ENCODE peak calls at places on chromosomes 13 and 19, in six cellular contexts. J is tibial nerve, R is mesothelial cell of epicardium, K is H1, O is bronchial epithelial cell, C is omental fat pad. W is an unnamed sample.

GRCh38 chr13:20654156-20654555 is 49.3 kb upstream of the IL17D start:
- DNase-seq in J (no peak), R (no peak), K (no peak), O (no peak), C (no peak), W (no peak)

GRCh38 chr19:19077103-19077502 is 13.3 kb downstream of the SLC25A42 start:
- DNase-seq in J (no peak), R (no peak), K (no peak), O (no peak), C (no peak), W (no peak)

GRCh38 chr19:18171605-18172327 is 1.8 kb upstream of the IFI30 start:
- DNase-seq in J (no peak), R (no peak), K (no peak), O (no peak), C (no peak), W (no peak)

GRCh38 chr19:17687857-17688784 is at the start of gene UNC13A:
- DNase-seq in J (no peak), R (peak), K (peak), O (no peak), C (no peak), W (no peak)

GRCh38 chr19:38769635-38770211 is 3.6 kb downstream of the LGALS7 start:
- DNase-seq in J (peak), R (peak), K (peak), O (peak), C (peak), W (peak)

GRCh38 chr19:19460258-19460731 is 54.8 kb downstream of the GATAD2A start:
- DNase-seq in J (no peak), R (no peak), K (no peak), O (peak), C (no peak), W (no peak)

GRCh38 chr19:41376241-41376997 is at the start of gene TMEM91:
- DNase-seq in J (peak), R (peak), K (peak), O (peak), C (no peak), W (no peak)

GRCh38 chr13:51041710-51042109 is 69.4 kb downstream of the C13orf42 start:
- DNase-seq in J (no peak), R (no peak), K (peak), O (no peak), C (no peak), W (no peak)

GRCh38 chr19:55526216-55527196 is 10.4 kb downstream of the SBK2 start:
- DNase-seq in J (no peak), R (no peak), K (no peak), O (peak), C (no peak), W (peak)

GRCh38 chr19:10748924-10749434 is 31.1 kb downstream of the DNM2 start:
- DNase-seq in J (no peak), R (no peak), K (no peak), O (peak), C (no peak), W (no peak)

GRCh38 chr13:29952245-29952644 is 101.8 kb upstream of the UBL3 start:
- DNase-seq in J (no peak), R (no peak), K (no peak), O (no peak), C (no peak), W (no peak)

GRCh38 chr13:63435668-63436275 is 2020.1 kb upstream of the PCDH20 start:
- DNase-seq in J (no peak), R (no peak), K (no peak), O (peak), C (no peak), W (peak)

GRCh38 chr13:48400090-48400694 is 12.7 kb downstream of the LPAR6 start:
- DNase-seq in J (no peak), R (no peak), K (no peak), O (peak), C (no peak), W (no peak)

GRCh38 chr13:79307866-79308298 is 98.2 kb downstream of the RBM26 start:
- DNase-seq in J (no peak), R (no peak), K (no peak), O (peak), C (no peak), W (no peak)

GRCh38 chr13:31101511-31102170 is 60.1 kb downstream of the HSPH1 start:
- DNase-seq in J (no peak), R (no peak), K (no peak), O (no peak), C (no peak), W (no peak)

GRCh38 chr19:674282-675151 is 1.7 kb upstream of the FSTL3 start:
- DNase-seq in J (no peak), R (no peak), K (no peak), O (no peak), C (no peak), W (no peak)

DNA sequence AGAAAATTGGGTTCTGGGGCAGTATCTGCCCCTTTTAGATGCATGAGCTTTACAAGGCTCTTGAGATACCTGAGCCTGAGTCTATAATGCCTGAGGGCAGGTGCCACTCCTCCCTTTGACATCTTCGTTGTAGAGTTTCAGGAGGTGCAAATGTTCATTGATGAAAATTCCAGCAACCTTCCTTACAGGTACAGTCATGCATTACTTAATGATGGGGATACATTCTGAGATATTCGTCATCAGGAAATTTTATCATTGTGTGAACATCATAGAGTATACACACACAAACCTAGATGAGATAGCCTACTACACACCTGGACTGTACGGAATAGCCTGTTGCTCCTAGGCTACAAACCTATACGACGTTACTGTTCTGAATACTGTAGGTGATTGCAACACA is 310.0 kb downstream of the SHISA2 start:
- DNase-seq in J (no peak), R (no peak), K (no peak), O (peak), C (no peak), W (no peak)
- TF ChIP-seq CTCF in J (no peak), R (no peak), K (no peak), O (no peak), C (no peak), W (no peak)

DNA sequence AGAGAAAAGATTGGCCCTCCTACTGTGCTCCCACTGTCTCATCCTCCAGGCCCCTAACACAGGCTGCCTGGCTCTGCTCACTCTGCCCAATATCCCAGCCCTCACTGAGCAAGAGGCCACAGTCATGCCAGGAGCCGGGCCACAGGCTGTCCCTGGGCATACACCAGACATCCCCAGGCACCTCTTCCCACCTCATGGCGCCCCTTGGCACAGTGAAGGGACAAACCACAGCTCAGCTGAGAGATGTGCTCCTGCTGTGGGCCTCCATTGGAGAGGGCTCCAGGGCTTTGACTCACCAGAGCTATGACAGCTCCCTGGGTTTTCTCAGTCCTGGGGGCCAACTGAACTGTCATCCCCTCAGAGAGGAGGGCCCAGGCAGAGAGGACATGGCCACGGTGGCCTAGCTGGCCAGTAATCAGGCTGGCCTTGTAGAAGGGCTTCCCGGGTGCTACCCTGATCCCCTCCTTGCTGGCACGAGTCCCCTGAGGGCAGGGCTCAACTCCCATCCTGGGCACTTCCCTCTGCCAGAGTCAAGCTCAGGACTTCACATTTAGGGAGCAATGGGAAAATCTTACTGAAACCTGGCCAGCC is 220.9 kb downstream of the TUBA3C start:
- DNase-seq in J (no peak), R (no peak), K (no peak), O (no peak), C (no peak), W (no peak)
- TF ChIP-seq CTCF in J (no peak), R (no peak), K (no peak), O (no peak), C (no peak), W (no peak)

GRCh38 chr19:34232566-34233481 is 21.5 kb upstream of the GARRE1 start:
- DNase-seq in J (no peak), R (no peak), K (no peak), O (peak), C (no peak), W (peak)
- TF ChIP-seq CTCF in J (no peak), R (no peak), K (no peak), O (no peak), C (no peak), W (no peak)

DNA sequence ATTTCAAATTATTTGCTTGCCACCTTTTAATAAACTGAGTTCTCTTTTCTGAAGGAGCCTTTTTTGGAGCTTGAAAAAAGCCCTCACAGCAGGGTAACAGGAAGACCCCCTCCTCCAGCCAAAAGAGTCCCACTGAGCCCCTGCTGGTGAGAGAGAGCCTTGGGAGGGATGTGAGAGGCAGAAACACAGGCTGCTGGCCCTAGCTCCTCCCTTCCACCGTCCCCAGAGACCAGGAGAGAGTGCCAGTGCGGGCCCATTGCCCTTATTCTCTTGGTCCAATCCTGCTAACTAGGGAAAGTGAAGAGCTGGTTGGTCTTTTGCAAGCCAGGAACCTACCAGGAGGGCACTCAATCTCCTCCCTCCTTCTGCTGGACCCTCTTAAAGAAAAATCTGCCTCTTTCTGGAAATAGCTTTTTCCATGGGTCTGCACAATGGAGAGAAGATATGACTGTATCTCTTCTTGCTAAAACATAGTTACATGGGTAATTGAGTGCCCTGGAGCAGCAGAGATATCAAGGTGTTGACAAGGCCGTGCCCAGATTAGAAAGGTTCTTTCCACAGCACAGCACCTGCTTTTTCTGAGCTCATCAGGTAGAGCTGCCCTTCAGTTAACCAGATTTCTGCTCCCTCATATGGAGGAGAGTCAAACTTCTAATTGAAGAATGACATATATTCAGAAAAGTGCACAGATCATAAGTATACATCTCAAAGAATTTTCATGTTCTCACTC is 113.9 kb downstream of the LRCH1 start:
- DNase-seq in J (no peak), R (no peak), K (peak), O (no peak), C (no peak), W (no peak)
- TF ChIP-seq CTCF in J (no peak), R (no peak), K (peak), O (no peak), C (no peak), W (no peak)

GRCh38 chr13:59176775-59177174 is 987.0 kb downstream of the DIAPH3 start:
- DNase-seq in J (no peak), R (no peak), K (no peak), O (no peak), C (no peak), W (no peak)
- TF ChIP-seq CTCF in J (no peak), R (peak), K (no peak), O (no peak), C (no peak), W (no peak)

GRCh38 chr19:12648088-12648487 is 18.5 kb downstream of the MAN2B1 start:
- DNase-seq in J (no peak), R (no peak), K (no peak), O (no peak), C (no peak), W (no peak)
- TF ChIP-seq CTCF in J (no peak), R (no peak), K (peak), O (peak), C (no peak), W (peak)

GRCh38 chr13:112824429-112824828 is 134.6 kb downstream of the ATP11A start:
- DNase-seq in J (no peak), R (no peak), K (no peak), O (no peak), C (no peak), W (no peak)
- TF ChIP-seq CTCF in J (no peak), R (no peak), K (no peak), O (no peak), C (no peak), W (no peak)

DNA sequence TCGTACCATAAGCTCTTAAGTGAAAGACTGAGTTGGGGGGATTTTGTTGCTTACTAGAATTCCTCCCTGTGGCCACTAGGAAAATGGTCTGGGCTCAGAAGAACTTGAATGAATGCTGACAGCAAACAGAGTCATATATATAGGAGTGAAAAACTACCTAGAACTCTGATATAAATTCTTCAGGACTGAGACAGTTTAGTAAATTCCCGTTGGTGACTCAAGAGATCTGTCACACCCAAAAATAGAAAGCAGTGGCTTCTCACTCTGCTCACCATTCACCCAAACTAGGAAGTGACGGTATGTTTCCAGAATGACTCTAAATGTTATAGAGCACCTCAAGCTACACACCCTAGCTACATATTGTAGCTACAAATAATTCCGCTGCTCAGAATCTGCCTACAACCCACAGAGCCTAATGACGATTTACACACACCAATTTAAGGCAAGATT is 116.2 kb downstream of the TBC1D4 start:
- DNase-seq in J (no peak), R (no peak), K (no peak), O (peak), C (no peak), W (no peak)
- TF ChIP-seq CTCF in J (no peak), R (no peak), K (no peak), O (no peak), C (no peak), W (no peak)

W was measured in AG09319.